ENCODE peak calls at places on chromosomes 6 and 20, in ten cellular contexts. B is neural progenitor cell, I is stromal cell of bone marrow, W is body of pancreas, R is activated T-cell treated with anti-CD3 and anti-CD28 coated beads for 1 hour, G is renal cortical epithelial cell, K is NCI-H2029, Y is cardiac muscle cell, C is MCF 10A, V is GM10248. F is an unnamed sample.

GRCh38 chr6:27687154-27688013 is 214.5 kb upstream of the ZNF184 start:
- DNase-seq in W (peak), B (peak), Y (peak), C (peak), V (peak), G (peak), I (no peak), K (peak), R (peak), F (peak)

GRCh38 chr6:170250981-170251775 is 39.7 kb downstream of the DLL1 start:
- DNase-seq in R (no peak), C (peak), G (no peak), I (no peak), V (no peak), Y (no peak), W (no peak), K (no peak), B (no peak), F (no peak)

GRCh38 chr6:105077592-105078463 is 102.0 kb downstream of the POPDC3 start:
- DNase-seq in Y (peak), R (no peak), I (peak), B (peak), C (peak), W (no peak), K (peak), V (peak), G (peak), F (peak)

GRCh38 chr20:4951299-4951698 is 50.0 kb downstream of the SLC23A2 start:
- DNase-seq in V (no peak), B (no peak), I (peak), W (no peak), K (no peak), R (no peak), Y (peak), G (peak), C (peak), F (no peak)

GRCh38 chr6:24486065-24486464 is 3.3 kb downstream of the GPLD1 start:
- DNase-seq in K (no peak), C (no peak), B (no peak), V (no peak), G (no peak), I (no peak), W (no peak), R (no peak), Y (no peak), F (no peak)

GRCh38 chr20:59299961-59300340 is 460 bp upstream of the EDN3 start:
- DNase-seq in Y (no peak), K (no peak), I (no peak), R (no peak), V (no peak), G (no peak), B (no peak), W (peak), C (no peak), F (no peak)

GRCh38 chr6:145895802-145896201 is 68.4 kb downstream of the SHPRH start:
- DNase-seq in I (no peak), R (no peak), G (no peak), C (peak), B (no peak), Y (peak), V (no peak), K (no peak), W (no peak), F (no peak)

GRCh38 chr6:354631-355280 is 36.8 kb upstream of the IRF4 start:
- DNase-seq in K (no peak), G (no peak), V (no peak), B (no peak), R (no peak), Y (no peak), C (no peak), W (no peak), I (no peak), F (no peak)

GRCh38 chr6:168226095-168226781 is 93.3 kb downstream of the DACT2 start:
- DNase-seq in I (no peak), K (no peak), B (no peak), W (no peak), R (no peak), V (no peak), Y (peak), G (no peak), C (no peak), F (no peak)

GRCh38 chr20:6731951-6732580 is 35.4 kb upstream of the BMP2 start:
- DNase-seq in R (no peak), G (no peak), B (no peak), W (peak), V (no peak), Y (no peak), C (no peak), I (no peak), K (no peak), F (no peak)

GRCh38 chr6:87697581-87698552 is 4.2 kb downstream of the AKIRIN2 start:
- DNase-seq in Y (peak), G (peak), W (no peak), V (no peak), I (peak), R (no peak), B (peak), C (peak), K (no peak), F (peak)

GRCh38 chr20:12928755-12929401 is 79.9 kb upstream of the SPTLC3 start:
- DNase-seq in B (no peak), R (no peak), W (no peak), C (peak), I (peak), V (no peak), G (peak), Y (peak), K (no peak), F (no peak)

GRCh38 chr20:62643521-62644043 is 1.3 kb downstream of the SLCO4A1 start:
- DNase-seq in K (no peak), V (no peak), Y (no peak), I (no peak), G (no peak), W (no peak), C (no peak), R (no peak), B (no peak), F (no peak)

GRCh38 chr6:30876039-30876730 is 8.1 kb upstream of the DDR1 start:
- DNase-seq in K (no peak), I (peak), V (no peak), R (no peak), Y (peak), W (peak), C (peak), G (peak), B (no peak), F (no peak)

GRCh38 chr6:25177629-25178028 is 101.5 kb upstream of the CARMIL1 start:
- DNase-seq in G (no peak), Y (no peak), K (no peak), W (no peak), I (no peak), R (no peak), C (no peak), V (no peak), B (no peak), F (no peak)

GRCh38 chr20:40703981-40704530 is 15.0 kb upstream of the MAFB start:
- DNase-seq in Y (no peak), R (no peak), C (no peak), V (no peak), K (no peak), W (no peak), I (no peak), B (no peak), G (no peak), F (no peak)

GRCh38 chr20:58981564-58982364 is 708 bp downstream of the NELFCD start:
- DNase-seq in W (no peak), B (no peak), C (peak), Y (no peak), K (no peak), G (no peak), R (no peak), I (no peak), V (no peak), F (peak)

GRCh38 chr6:72140795-72141194 is 254.4 kb downstream of the RIMS1 start:
- DNase-seq in R (no peak), G (no peak), B (no peak), Y (peak), W (no peak), C (no peak), K (no peak), I (peak), V (no peak), F (no peak)

GRCh38 chr6:15431762-15432495 is 186.1 kb downstream of the JARID2 start:
- DNase-seq in K (no peak), R (no peak), G (peak), B (peak), I (no peak), Y (peak), C (peak), V (no peak), W (no peak), F (no peak)

GRCh38 chr6:169869301-169869700 is 117.9 kb downstream of the ERMARD start:
- DNase-seq in R (no peak), C (no peak), I (no peak), V (no peak), B (no peak), W (no peak), G (no peak), K (no peak), Y (no peak), F (no peak)

GRCh38 chr20:15875446-15875845 is 697.8 kb downstream of the KIF16B start:
- DNase-seq in I (no peak), G (peak), K (peak), B (peak), R (no peak), W (no peak), Y (no peak), C (no peak), V (no peak), F (no peak)

GRCh38 chr6:113385020-113385431 is 472.1 kb upstream of the MARCKS start:
- DNase-seq in K (no peak), Y (no peak), B (no peak), I (no peak), R (no peak), W (no peak), C (no peak), G (no peak), V (no peak), F (no peak)

GRCh38 chr20:5714261-5715041 is 35.8 kb upstream of the SHLD1 start:
- DNase-seq in B (peak), Y (peak), G (peak), K (peak), W (no peak), I (no peak), V (no peak), C (no peak), R (peak), F (peak)